ENCODE peak calls at places on chromosomes 7 and 10, in nine cellular contexts. P, T, Y, J, V, E, A, D and B are unnamed samples.

GRCh38 chr7:69873512-69873911 is 275.2 kb downstream of the AUTS2 start:
- DNase-seq in P (no peak), T (no peak), Y (no peak), J (no peak), V (no peak), E (no peak), A (no peak), D (no peak), B (no peak)

GRCh38 chr7:47350425-47350824 is 231.5 kb downstream of the TNS3 start:
- DNase-seq in P (no peak), T (no peak), Y (no peak), J (no peak), V (peak; percentile 23), E (no peak), A (peak; percentile 8), D (no peak), B (no peak)

GRCh38 chr7:84194484-84195260 is at the start of gene SEMA3A:
- DNase-seq in P (peak; percentile 93), T (peak; percentile 55), Y (peak; percentile 59), J (peak; percentile 48), V (no peak), E (no peak), A (no peak), D (no peak), B (peak; percentile 5)

GRCh38 chr10:101972761-101973160 is 83.2 kb downstream of the ARMH3 start:
- DNase-seq in P (no peak), T (no peak), Y (no peak), J (no peak), V (no peak), E (no peak), A (no peak), D (no peak), B (peak; percentile 39)

GRCh38 chr10:49185213-49185612 is 3.0 kb downstream of the TMEM273 start:
- DNase-seq in P (no peak), T (no peak), Y (no peak), J (no peak), V (no peak), E (no peak), A (no peak), D (no peak), B (no peak)

GRCh38 chr7:46982928-46983327 is 599.0 kb downstream of the TNS3 start:
- DNase-seq in P (no peak), T (no peak), Y (no peak), J (no peak), V (no peak), E (no peak), A (no peak), D (no peak), B (no peak)

GRCh38 chr7:100818366-100818765 is 9.0 kb downstream of the EPHB4 start:
- DNase-seq in P (no peak), T (peak; percentile 36), Y (no peak), J (no peak), V (no peak), E (no peak), A (no peak), D (no peak), B (no peak)

GRCh38 chr10:110273474-110273873 is 31.2 kb downstream of the SMNDC1 start:
- DNase-seq in P (peak; percentile 81), T (no peak), Y (no peak), J (no peak), V (peak; percentile 74), E (peak; percentile 72), A (peak; percentile 75), D (peak; percentile 90), B (peak; percentile 16)

GRCh38 chr7:24406053-24406561 is 122.1 kb downstream of the NPY start:
- DNase-seq in P (peak; percentile 83), T (no peak), Y (peak; percentile 56), J (no peak), V (no peak), E (no peak), A (no peak), D (no peak), B (peak; percentile 32)

GRCh38 chr10:112957589-112958202 is 7.6 kb downstream of the TCF7L2 start:
- DNase-seq in P (no peak), T (no peak), Y (no peak), J (no peak), V (no peak), E (no peak), A (no peak), D (no peak), B (no peak)

GRCh38 chr10:50627443-50627842 is 3.7 kb upstream of the SGMS1 start:
- DNase-seq in P (no peak), T (no peak), Y (no peak), J (no peak), V (no peak), E (no peak), A (no peak), D (no peak), B (no peak)

GRCh38 chr10:122045212-122045611 is 56.2 kb downstream of the TACC2 start:
- DNase-seq in P (no peak), T (no peak), Y (no peak), J (no peak), V (no peak), E (no peak), A (no peak), D (no peak), B (no peak)

GRCh38 chr10:98414932-98415709 is at the start of gene PYROXD2:
- DNase-seq in P (peak; percentile 78), T (peak; percentile 88), Y (peak; percentile 84), J (peak; percentile 81), V (peak; percentile 89), E (peak; percentile 92), A (peak; percentile 92), D (peak; percentile 96), B (peak; percentile 70)

GRCh38 chr7:86942081-86942480 is 117.4 kb downstream of the ELAPOR2 start:
- DNase-seq in P (no peak), T (no peak), Y (no peak), J (no peak), V (no peak), E (no peak), A (no peak), D (no peak), B (no peak)

GRCh38 chr10:133124357-133125211 is 35.4 kb upstream of the KNDC1 start:
- DNase-seq in P (no peak), T (peak; percentile 84), Y (peak; percentile 65), J (no peak), V (peak; percentile 53), E (peak; percentile 35), A (no peak), D (peak; percentile 56), B (peak; percentile 80)
- TF ChIP-seq CTCF in P (no peak), T (peak; percentile 29), Y (peak; percentile 38), J (no peak), V (peak; percentile 50), E (peak; percentile 68), A (peak; percentile 27), D (peak; percentile 41), B (peak; percentile 65)

GRCh38 chr10:17430647-17431355 is 23.6 kb downstream of the ST8SIA6 start:
- DNase-seq in P (peak; percentile 59), T (peak; percentile 61), Y (peak; percentile 82), J (peak; percentile 54), V (peak; percentile 67), E (peak; percentile 59), A (peak; percentile 72), D (peak; percentile 85), B (peak; percentile 48)
- TF ChIP-seq CTCF in P (peak; percentile 92), T (peak; percentile 97), Y (peak; percentile 97), J (peak; percentile 79), V (peak; percentile 79), E (peak; percentile 93), A (peak; percentile 72), D (peak; percentile 87), B (peak; percentile 82)

GRCh38 chr10:126135177-126135576 is 238.8 kb downstream of the FANK1 start:
- DNase-seq in P (no peak), T (no peak), Y (peak; percentile 59), J (no peak), V (no peak), E (no peak), A (no peak), D (no peak), B (no peak)
- TF ChIP-seq CTCF in P (no peak), T (peak; percentile 43), Y (peak; percentile 64), J (peak; percentile 21), V (no peak), E (no peak), A (no peak), D (no peak), B (no peak)

DNA sequence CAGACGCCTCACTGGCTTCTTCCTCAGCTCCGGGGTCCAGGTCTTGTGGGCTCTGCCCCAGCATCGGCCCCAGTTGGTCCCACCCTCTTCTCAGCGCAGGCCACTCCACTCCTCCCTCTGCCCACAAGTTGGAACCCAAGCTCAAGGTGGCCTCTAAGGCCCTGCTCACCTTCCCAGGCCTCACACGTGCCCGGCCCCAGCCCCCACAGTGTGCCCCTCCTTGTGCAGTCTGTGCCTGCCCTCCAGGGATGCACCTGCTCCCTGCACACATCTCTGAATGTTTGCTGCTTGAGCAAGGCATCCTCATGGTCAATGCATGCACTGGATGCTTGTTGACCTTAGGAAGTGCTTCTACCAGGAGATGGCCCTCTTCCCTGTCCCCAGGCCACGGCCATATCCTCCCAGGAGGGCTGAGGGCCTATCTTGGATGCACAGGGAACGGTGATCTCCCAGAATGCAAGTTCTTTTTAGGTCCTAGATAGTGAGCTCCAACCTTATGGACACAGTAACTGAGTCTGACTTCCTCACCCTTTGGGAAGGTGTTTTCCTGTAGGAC is 7.7 kb upstream of the AEBP1 start:
- DNase-seq in P (no peak), T (no peak), Y (no peak), J (no peak), V (no peak), E (no peak), A (no peak), D (no peak), B (no peak)
- TF ChIP-seq CTCF in P (no peak), T (no peak), Y (no peak), J (no peak), V (no peak), E (no peak), A (no peak), D (no peak), B (no peak)

DNA sequence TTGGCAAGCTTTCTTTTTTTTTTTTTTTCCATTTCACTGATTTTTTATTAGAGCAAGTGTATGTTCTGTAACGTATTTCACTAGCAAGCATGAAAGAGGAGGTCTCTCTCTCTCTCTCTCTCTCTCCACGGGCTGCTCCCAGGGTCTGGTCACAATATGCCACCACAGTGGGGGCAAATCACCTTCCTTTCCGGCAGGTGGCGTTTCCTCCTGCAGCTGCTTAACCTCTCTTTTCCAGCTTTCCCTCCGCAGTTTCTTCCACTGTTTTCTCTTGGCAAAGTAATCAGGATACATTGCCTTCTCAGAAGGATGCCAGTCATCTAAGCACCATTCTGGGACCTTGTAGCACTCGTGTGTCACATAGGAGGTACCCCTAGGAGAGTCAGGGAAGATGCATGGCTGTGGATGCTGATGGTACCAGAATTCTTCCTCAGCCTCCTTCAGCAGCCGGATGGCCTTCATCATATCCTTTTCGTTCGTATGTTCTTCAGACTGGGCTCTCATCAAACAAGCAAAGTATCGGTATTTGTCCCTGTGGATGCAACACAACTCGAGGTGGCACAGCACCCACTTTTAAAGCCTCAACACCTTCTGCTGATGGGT is 197.3 kb upstream of the PODXL start:
- DNase-seq in P (no peak), T (peak; percentile 51), Y (peak; percentile 76), J (peak; percentile 22), V (no peak), E (no peak), A (no peak), D (no peak), B (no peak)
- TF ChIP-seq CTCF in P (peak; percentile 36), T (peak; percentile 51), Y (peak; percentile 65), J (peak; percentile 23), V (peak; percentile 9), E (peak; percentile 31), A (no peak), D (no peak), B (peak; percentile 8)